ENCODE peak calls at places on chromosomes 16 and 17, in ten cellular contexts. U is HCT116, G is MM.1S, E is IMR-90, W is colonic mucosa, O is left lung, K is heart left ventricle, F is fibroblast of lung, B is H7, V is brain microvascular endothelial cell. N is an unnamed sample.

GRCh38 chr17:42342242-42343008 is 45.8 kb downstream of the STAT3 start:
- DNase-seq in U (no peak), G (no peak), E (peak; percentile 71), W (no peak), O (no peak), K (no peak), F (peak; percentile 76), B (no peak), V (peak; percentile 35), N (no peak)

GRCh38 chr17:20116683-20117309 is 107.6 kb downstream of the SPECC1 start:
- DNase-seq in U (peak; percentile 53), G (peak; percentile 71), E (peak; percentile 41), W (peak; percentile 55), O (no peak), K (peak; percentile 56), F (peak; percentile 30), B (peak; percentile 69), V (peak; percentile 11), N (no peak)

GRCh38 chr16:4880006-4880580 is 32.8 kb downstream of the UBN1 start:
- DNase-seq in U (no peak), G (no peak), E (no peak), W (no peak), O (no peak), K (no peak), F (no peak), B (no peak), V (no peak), N (peak; percentile 54)

GRCh38 chr17:57599271-57600045 is 145.6 kb downstream of the CCDC182 start:
- DNase-seq in U (no peak), G (peak; percentile 28), E (no peak), W (no peak), O (no peak), K (no peak), F (no peak), B (no peak), V (no peak), N (no peak)

GRCh38 chr17:4972322-4972721 is 4.7 kb upstream of the SPAG7 start:
- DNase-seq in U (no peak), G (no peak), E (no peak), W (no peak), O (no peak), K (no peak), F (no peak), B (peak; percentile 61), V (no peak), N (no peak)

GRCh38 chr16:57609541-57610401 is 18.7 kb upstream of the ADGRG1 start:
- DNase-seq in U (no peak), G (peak; percentile 95), E (peak; percentile 54), W (peak; percentile 19), O (no peak), K (peak; percentile 9), F (peak; percentile 15), B (peak; percentile 43), V (no peak), N (peak; percentile 53)

GRCh38 chr16:65666132-65666869 is 544.4 kb upstream of the CDH11 start:
- DNase-seq in U (no peak), G (no peak), E (no peak), W (no peak), O (no peak), K (no peak), F (peak; percentile 62), B (no peak), V (no peak), N (no peak)

GRCh38 chr16:87834668-87835473 is 34.4 kb downstream of the SLC7A5 start:
- DNase-seq in U (no peak), G (no peak), E (peak; percentile 65), W (no peak), O (peak; percentile 45), K (peak; percentile 49), F (peak; percentile 35), B (no peak), V (no peak), N (no peak)

GRCh38 chr16:56691885-56692284 is 9.6 kb downstream of the MT1X start:
- DNase-seq in U (peak; percentile 66), G (no peak), E (peak; percentile 17), W (peak; percentile 50), O (no peak), K (no peak), F (peak; percentile 39), B (no peak), V (no peak), N (peak; percentile 55)

GRCh38 chr17:46822388-46822921 is 4.0 kb upstream of the WNT3 start:
- DNase-seq in U (peak; percentile 12), G (peak; percentile 27), E (no peak), W (peak; percentile 23), O (peak; percentile 93), K (no peak), F (no peak), B (peak; percentile 82), V (no peak), N (no peak)

GRCh38 chr16:84524346-84524920 is 20.0 kb upstream of the MEAK7 start:
- DNase-seq in U (no peak), G (no peak), E (no peak), W (no peak), O (no peak), K (no peak), F (peak; percentile 17), B (no peak), V (no peak), N (no peak)

GRCh38 chr16:69286941-69287713 is 24.0 kb upstream of the VPS4A start:
- DNase-seq in U (peak; percentile 31), G (peak; percentile 73), E (peak; percentile 78), W (peak; percentile 67), O (no peak), K (no peak), F (peak; percentile 52), B (peak; percentile 24), V (peak; percentile 63), N (peak; percentile 23)

GRCh38 chr17:59154335-59154720 is 658 bp downstream of the SKA2 start:
- DNase-seq in U (no peak), G (peak; percentile 49), E (peak; percentile 39), W (peak; percentile 53), O (peak; percentile 81), K (peak; percentile 35), F (peak; percentile 51), B (peak; percentile 48), V (peak; percentile 25), N (peak; percentile 68)

GRCh38 chr16:12803203-12804093 is at the start of gene CPPED1:
- DNase-seq in U (peak; percentile 83), G (peak; percentile 93), E (peak; percentile 80), W (peak; percentile 93), O (peak; percentile 99), K (peak; percentile 93), F (peak; percentile 93), B (peak; percentile 96), V (peak; percentile 92), N (peak; percentile 88)

GRCh38 chr16:57635266-57636097 is 7.1 kb downstream of the ADGRG1 start:
- DNase-seq in U (no peak), G (no peak), E (no peak), W (peak; percentile 84), O (no peak), K (peak; percentile 5), F (no peak), B (peak; percentile 40), V (no peak), N (no peak)

GRCh38 chr16:75112281-75113045 is 4.1 kb downstream of the LDHD start:
- DNase-seq in U (no peak), G (no peak), E (no peak), W (no peak), O (peak; percentile 77), K (no peak), F (no peak), B (peak; percentile 55), V (no peak), N (no peak)

GRCh38 chr16:75113541-75114121 is 2.9 kb downstream of the LDHD start:
- DNase-seq in U (no peak), G (no peak), E (no peak), W (no peak), O (peak; percentile 47), K (no peak), F (no peak), B (peak; percentile 38), V (no peak), N (no peak)

GRCh38 chr16:75114179-75114945 is 2.2 kb downstream of the LDHD start:
- DNase-seq in U (no peak), G (no peak), E (no peak), W (no peak), O (peak; percentile 76), K (no peak), F (no peak), B (peak; percentile 66), V (no peak), N (no peak)

GRCh38 chr16:75111514-75112280 is 4.9 kb downstream of the LDHD start:
- DNase-seq in U (no peak), G (no peak), E (no peak), W (no peak), O (peak; percentile 48), K (peak; percentile 68), F (no peak), B (no peak), V (no peak), N (no peak)

GRCh38 chr16:75113046-75113491 is 3.5 kb downstream of the LDHD start:
- DNase-seq in U (no peak), G (no peak), E (no peak), W (no peak), O (peak; percentile 63), K (no peak), F (no peak), B (peak; percentile 72), V (no peak), N (no peak)
- H3K4me3 ChIP-seq in U (no peak overlapping the region), G (no peak overlapping the region), E (no peak overlapping the region), W (no peak overlapping the region), O (no peak overlapping the region), K (no peak overlapping the region), F (no peak overlapping the region), B (no peak overlapping the region), V (no peak overlapping the region), N (no peak overlapping the region)

DNA sequence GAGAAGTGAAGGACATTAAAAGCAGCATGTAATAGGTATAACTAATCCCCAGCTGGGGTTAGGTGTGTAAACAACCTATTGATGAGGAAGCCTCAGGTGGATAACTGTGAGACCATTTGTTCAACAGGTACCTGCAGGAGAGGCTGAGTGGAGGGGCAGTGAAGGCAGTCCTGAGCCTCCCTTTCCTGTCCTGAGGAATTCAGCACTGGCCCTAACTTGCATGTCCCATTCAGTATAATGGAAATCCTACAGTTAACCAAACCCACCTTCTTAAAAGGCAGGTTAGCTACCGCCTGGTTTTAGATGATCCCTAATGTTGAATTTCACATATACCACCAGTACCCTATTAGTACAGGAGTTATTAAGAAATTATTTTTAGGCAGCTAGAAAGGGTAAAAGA is 225.9 kb upstream of the GOT2 start:
- DNase-seq in U (no peak), G (no peak), E (no peak), W (no peak), O (no peak), K (no peak), F (no peak), B (no peak), V (no peak), N (no peak)
- H3K36me3 ChIP-seq in U (no peaks in the 10 kb centered on the region), G (no peaks in the 10 kb centered on the region), E (no peaks in the 10 kb centered on the region), W (no peaks in the 10 kb centered on the region), O (no peaks in the 10 kb centered on the region), K (no peaks in the 10 kb centered on the region), F (no peaks in the 10 kb centered on the region), B (no peaks in the 10 kb centered on the region), V (no peaks in the 10 kb centered on the region), N (no peaks in the 10 kb centered on the region)

GRCh38 chr17:64073771-64074703 is 53.6 kb upstream of the ICAM2 start:
- DNase-seq in U (no peak), G (peak; percentile 83), E (no peak), W (no peak), O (no peak), K (no peak), F (no peak), B (no peak), V (no peak), N (no peak)
- H3K4me3 ChIP-seq in U (no peak overlapping the region), G (no peak overlapping the region), E (no peak overlapping the region), W (no peak overlapping the region), O (no peak overlapping the region), K (no peak overlapping the region), F (no peak overlapping the region), B (no peak overlapping the region), V (no peak overlapping the region), N (peak overlapping the region; percentile 5)

GRCh38 chr16:71681360-71681759 is 43.1 kb downstream of the PHLPP2 start:
- DNase-seq in U (no peak), G (no peak), E (no peak), W (peak; percentile 40), O (no peak), K (no peak), F (no peak), B (no peak), V (no peak), N (no peak)
- H3K36me3 ChIP-seq in U (peaks cover 3% of the 10 kb centered on the region), G (no peaks in the 10 kb centered on the region), E (peaks cover 20% of the 10 kb centered on the region), W (no peaks in the 10 kb centered on the region), O (no peaks in the 10 kb centered on the region), K (peaks cover 12% of the 10 kb centered on the region), F (peaks cover 1% of the 10 kb centered on the region), B (peaks cover 4% of the 10 kb centered on the region), V (peaks cover 4% of the 10 kb centered on the region), N (peaks cover 5% of the 10 kb centered on the region)

N was measured in pancreas.